ENCODE peak calls at places on chromosomes 7 and 10, in seven cellular contexts. U is stomach, R is prostate gland, F is HCT116, D is IMR-90, C is ovary, E is body of pancreas. Y is an unnamed sample.

GRCh38 chr10:86234102-86234501 is 132.5 kb downstream of the GRID1 start:
- DNase-seq in U (no peak), R (no peak), F (no peak), D (no peak), C (no peak), E (no peak), Y (no peak)

GRCh38 chr10:101015582-101015973 is 15.4 kb downstream of the PDZD7 start:
- DNase-seq in U (no peak), R (no peak), F (no peak), D (no peak), C (no peak), E (no peak), Y (no peak)

GRCh38 chr10:13834581-13835286 is 248.0 kb downstream of the PRPF18 start:
- DNase-seq in U (peak; percentile 60), R (no peak), F (no peak), D (peak; percentile 52), C (no peak), E (peak; percentile 59), Y (peak; percentile 22)

GRCh38 chr10:34834274-34834673 is 19.2 kb upstream of the PARD3 start:
- DNase-seq in U (no peak), R (peak; percentile 49), F (no peak), D (no peak), C (no peak), E (no peak), Y (no peak)

GRCh38 chr7:123208793-123209192 is 9.0 kb upstream of the SLC13A1 start:
- DNase-seq in U (no peak), R (no peak), F (peak; percentile 6), D (no peak), C (no peak), E (peak; percentile 44), Y (no peak)

GRCh38 chr10:8138471-8138870 is 84.0 kb downstream of the GATA3 start:
- DNase-seq in U (no peak), R (no peak), F (no peak), D (peak; percentile 10), C (no peak), E (no peak), Y (no peak)

GRCh38 chr7:70171369-70171768 is 573.1 kb downstream of the AUTS2 start:
- DNase-seq in U (no peak), R (no peak), F (no peak), D (no peak), C (no peak), E (no peak), Y (no peak)

GRCh38 chr10:21624951-21625350 is 90.9 kb downstream of the MLLT10 start:
- DNase-seq in U (no peak), R (no peak), F (no peak), D (no peak), C (no peak), E (no peak), Y (no peak)

GRCh38 chr10:71084818-71085126 is 127.6 kb upstream of the UNC5B start:
- DNase-seq in U (no peak), R (no peak), F (no peak), D (no peak), C (peak; percentile 1), E (no peak), Y (no peak)

GRCh38 chr7:123747620-123748141 is 1.1 kb downstream of the WASL start:
- DNase-seq in U (peak; percentile 62), R (peak; percentile 75), F (peak; percentile 39), D (peak; percentile 88), C (peak; percentile 34), E (peak; percentile 85), Y (peak; percentile 68)

GRCh38 chr10:126259883-126260282 is 128.4 kb downstream of the ADAM12 start:
- DNase-seq in U (no peak), R (no peak), F (no peak), D (no peak), C (no peak), E (no peak), Y (no peak)

GRCh38 chr10:43226441-43226840 is 40.4 kb downstream of the RASGEF1A start:
- DNase-seq in U (no peak), R (no peak), F (no peak), D (no peak), C (no peak), E (no peak), Y (peak; percentile 2)

GRCh38 chr7:66683770-66684123 is 55.1 kb downstream of the KCTD7 start:
- DNase-seq in U (no peak), R (no peak), F (no peak), D (no peak), C (no peak), E (no peak), Y (no peak)

GRCh38 chr7:5523052-5523711 is 99.5 kb upstream of the TNRC18 start:
- DNase-seq in U (no peak), R (no peak), F (no peak), D (peak; percentile 54), C (no peak), E (no peak), Y (peak; percentile 44)

GRCh38 chr7:5526190-5527037 is 102.8 kb upstream of the TNRC18 start:
- DNase-seq in U (peak; percentile 60), R (peak; percentile 44), F (no peak), D (peak; percentile 32), C (peak; percentile 34), E (no peak), Y (peak; percentile 70)

GRCh38 chr7:5528071-5528814 is 104.6 kb upstream of the TNRC18 start:
- DNase-seq in U (peak; percentile 58), R (peak; percentile 37), F (no peak), D (peak; percentile 36), C (peak; percentile 31), E (no peak), Y (peak; percentile 66)

GRCh38 chr7:5528815-5529442 is 105.3 kb upstream of the TNRC18 start:
- DNase-seq in U (no peak), R (no peak), F (no peak), D (no peak), C (no peak), E (no peak), Y (no peak)

DNA sequence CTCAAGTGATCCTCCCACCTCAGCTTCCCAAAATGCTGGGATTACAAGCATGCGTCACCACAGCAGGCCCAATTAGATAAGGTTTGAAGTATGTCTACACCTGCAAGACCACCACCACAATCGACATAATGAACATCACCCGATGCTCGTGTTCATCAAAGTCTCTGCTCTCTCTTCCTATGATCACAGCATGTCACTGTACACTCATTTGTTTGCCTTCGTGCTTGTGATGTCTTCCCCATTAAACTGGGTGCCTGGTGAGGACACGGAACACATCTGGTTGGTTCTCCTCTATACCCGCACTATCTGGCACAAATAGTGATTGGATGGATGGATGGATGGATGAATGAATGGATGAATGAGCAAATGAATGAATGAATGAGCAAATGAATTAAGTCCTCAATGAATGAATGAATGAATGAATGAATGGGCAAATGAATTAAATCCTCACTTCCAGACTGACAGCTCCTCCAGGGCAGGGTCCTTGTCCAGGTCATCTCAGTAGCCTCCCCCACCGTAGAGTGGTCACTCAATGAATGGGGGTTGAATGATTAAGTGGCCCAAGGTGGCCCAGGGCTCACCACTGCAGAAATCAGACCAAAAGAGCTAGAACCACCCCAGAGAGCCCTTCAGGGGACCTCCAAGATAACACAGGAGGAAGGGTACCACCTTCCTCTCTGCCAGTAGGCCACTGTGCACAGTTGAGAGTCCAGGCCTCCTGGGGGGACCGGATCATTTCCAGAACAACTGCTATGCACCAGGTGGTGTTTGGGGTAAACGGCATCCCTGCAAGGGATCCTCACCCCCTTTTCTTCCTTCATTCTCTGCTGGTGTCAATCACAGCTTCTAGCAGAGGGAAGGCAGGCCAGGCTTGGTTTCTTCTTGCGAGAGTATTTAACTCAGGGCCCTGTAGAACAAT is 101.9 kb upstream of the TNRC18 start:
- DNase-seq in U (peak; percentile 40), R (no peak), F (peak; percentile 40), D (peak; percentile 54), C (no peak), E (no peak), Y (peak; percentile 66)
- TF ChIP-seq POLR2A in U (peak; percentile 71), R (no peak), F (no peak), D (no peak), C (no peak), E (peak; percentile 13), Y (peak; percentile 58)

GRCh38 chr7:135175931-135176330 is 5.4 kb upstream of the CYREN start:
- DNase-seq in U (no peak), R (no peak), F (no peak), D (no peak), C (no peak), E (no peak), Y (no peak)

GRCh38 chr7:135179321-135179925 is 8.9 kb upstream of the CYREN start:
- DNase-seq in U (peak; percentile 80), R (no peak), F (no peak), D (no peak), C (no peak), E (peak; percentile 45), Y (no peak)

GRCh38 chr7:135178364-135178763 is 7.9 kb upstream of the CYREN start:
- DNase-seq in U (peak; percentile 74), R (no peak), F (no peak), D (no peak), C (no peak), E (no peak), Y (no peak)

GRCh38 chr7:135177021-135177696 is 6.7 kb upstream of the CYREN start:
- DNase-seq in U (no peak), R (no peak), F (no peak), D (no peak), C (no peak), E (no peak), Y (no peak)

DNA sequence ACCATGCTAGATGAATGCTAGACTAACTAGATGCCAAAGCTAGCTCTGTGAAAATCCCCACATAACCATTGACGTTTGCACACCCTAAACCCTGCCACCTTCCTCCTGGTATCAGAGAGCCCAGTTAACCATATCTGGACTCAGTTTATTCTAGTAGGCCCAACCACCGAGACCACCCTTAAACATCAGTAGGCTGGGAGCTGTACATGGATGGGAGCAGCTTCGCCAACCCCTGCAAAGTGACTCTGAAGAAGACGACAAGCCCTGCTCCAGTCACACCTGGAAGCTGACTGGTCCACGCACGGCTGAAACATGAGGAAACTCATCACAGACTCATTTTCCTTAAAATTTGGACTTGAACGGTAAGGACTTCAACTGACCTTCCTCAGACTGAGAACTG is 4.4 kb upstream of the CYREN start:
- DNase-seq in U (no peak), R (no peak), F (no peak), D (no peak), C (no peak), E (no peak), Y (no peak)
- H3K4me1 ChIP-seq in U (peaks cover 33% of the 10 kb centered on the region), R (no peaks in the 10 kb centered on the region), F (peaks cover 8% of the 10 kb centered on the region), D (no peaks in the 10 kb centered on the region), C (no peaks in the 10 kb centered on the region), E (peaks cover 24% of the 10 kb centered on the region), Y (peaks cover 3% of the 10 kb centered on the region)

GRCh38 chr7:55018361-55019328 is at the start of gene EGFR:
- DNase-seq in U (peak; percentile 82), R (peak; percentile 86), F (peak; percentile 40), D (peak; percentile 80), C (peak; percentile 83), E (peak; percentile 86), Y (peak; percentile 86)
- TF ChIP-seq POLR2A in U (no peak), R (peak; percentile 85), F (no peak), D (peak; percentile 77), C (peak; percentile 86), E (peak; percentile 73), Y (peak; percentile 52)

GRCh38 chr7:73900286-73900685 is 39.3 kb downstream of the TMEM270 start:
- DNase-seq in U (no peak), R (no peak), F (no peak), D (no peak), C (no peak), E (no peak), Y (no peak)
- H3K4me1 ChIP-seq in U (no peaks in the 10 kb centered on the region), R (no peaks in the 10 kb centered on the region), F (peaks cover under 1% of the 10 kb centered on the region), D (peaks cover 16% of the 10 kb centered on the region), C (no peaks in the 10 kb centered on the region), E (no peaks in the 10 kb centered on the region), Y (no peaks in the 10 kb centered on the region)

GRCh38 chr7:24979863-24980694 is at the start of gene OSBPL3:
- DNase-seq in U (peak; percentile 95), R (peak; percentile 95), F (peak; percentile 92), D (peak; percentile 95), C (peak; percentile 93), E (peak; percentile 94), Y (peak; percentile 97)
- TF ChIP-seq POLR2A in U (peak; percentile 69), R (peak; percentile 63), F (peak; percentile 24), D (peak; percentile 79), C (peak; percentile 44), E (peak; percentile 26), Y (peak; percentile 71)